ENCODE peak calls at places on chromosomes 1 and 21, in four cellular contexts. One of them, this sample, is unnamed.

GRCh38 chr1:55310517-55310927 is 95.4 kb upstream of the USP24 start:
- DNase-seq in AG04450: peak
- DNase-seq in neural progenitor cell: no peak
- DNase-seq in right lobe of liver: no peak
- DNase-seq in this sample: peak

GRCh38 chr1:22490309-22490708 is 38.7 kb downstream of the ZBTB40 start:
- DNase-seq in AG04450: no peak
- DNase-seq in neural progenitor cell: peak
- DNase-seq in right lobe of liver: no peak
- DNase-seq in this sample: no peak

GRCh38 chr1:26913754-26914619 is at the start of gene NR0B2:
- DNase-seq in AG04450: no peak
- DNase-seq in neural progenitor cell: no peak
- DNase-seq in right lobe of liver: peak
- DNase-seq in this sample: no peak

GRCh38 chr1:41618871-41619270 is 134.4 kb upstream of the EDN2 start:
- DNase-seq in AG04450: no peak
- DNase-seq in neural progenitor cell: no peak
- DNase-seq in right lobe of liver: no peak
- DNase-seq in this sample: no peak

GRCh38 chr1:209715314-209715713 is 10.7 kb downstream of the HSD11B1 start:
- DNase-seq in AG04450: no peak
- DNase-seq in neural progenitor cell: no peak
- DNase-seq in right lobe of liver: no peak
- DNase-seq in this sample: no peak

GRCh38 chr1:26582836-26583460 is 53.4 kb downstream of the RPS6KA1 start:
- DNase-seq in AG04450: no peak
- DNase-seq in neural progenitor cell: no peak
- DNase-seq in right lobe of liver: no peak
- DNase-seq in this sample: peak

GRCh38 chr1:101520302-101520701 is 283.5 kb downstream of the S1PR1 start:
- DNase-seq in AG04450: no peak
- DNase-seq in neural progenitor cell: peak
- DNase-seq in right lobe of liver: no peak
- DNase-seq in this sample: peak

GRCh38 chr1:247857986-247858356 is 984 bp downstream of the TRIM58 start:
- DNase-seq in AG04450: no peak
- DNase-seq in neural progenitor cell: no peak
- DNase-seq in right lobe of liver: no peak
- DNase-seq in this sample: no peak

GRCh38 chr1:31354266-31354665 is 18.6 kb downstream of the FABP3 start:
- DNase-seq in AG04450: no peak
- DNase-seq in neural progenitor cell: no peak
- DNase-seq in right lobe of liver: no peak
- DNase-seq in this sample: peak

GRCh38 chr1:193457676-193458075 is 271.3 kb upstream of the B3GALT2 start:
- DNase-seq in AG04450: no peak
- DNase-seq in neural progenitor cell: no peak
- DNase-seq in right lobe of liver: no peak
- DNase-seq in this sample: no peak

GRCh38 chr1:236284291-236284711 is 2.5 kb upstream of the ERO1B start:
- DNase-seq in AG04450: no peak
- DNase-seq in neural progenitor cell: peak
- DNase-seq in right lobe of liver: no peak
- DNase-seq in this sample: no peak

GRCh38 chr21:21163904-21164303 is 165.7 kb downstream of the NCAM2 start:
- DNase-seq in AG04450: peak
- DNase-seq in neural progenitor cell: peak
- DNase-seq in right lobe of liver: peak
- DNase-seq in this sample: peak

GRCh38 chr1:236759252-236759859 is 35.7 kb upstream of the MTR start:
- DNase-seq in AG04450: peak
- DNase-seq in neural progenitor cell: peak
- DNase-seq in right lobe of liver: no peak
- DNase-seq in this sample: peak

GRCh38 chr1:199667079-199667478 is 360.4 kb upstream of the NR5A2 start:
- DNase-seq in AG04450: no peak
- DNase-seq in neural progenitor cell: no peak
- DNase-seq in right lobe of liver: no peak
- DNase-seq in this sample: no peak

GRCh38 chr1:63087966-63088365 is 234.4 kb upstream of the FOXD3 start:
- DNase-seq in AG04450: no peak
- DNase-seq in neural progenitor cell: peak
- DNase-seq in right lobe of liver: no peak
- DNase-seq in this sample: peak

GRCh38 chr1:8047112-8047511 is 21.0 kb upstream of the ERRFI1 start:
- DNase-seq in AG04450: no peak
- DNase-seq in neural progenitor cell: no peak
- DNase-seq in right lobe of liver: no peak
- DNase-seq in this sample: no peak

GRCh38 chr1:19644761-19645543 is 841 bp downstream of the NBL1 start:
- DNase-seq in AG04450: no peak
- DNase-seq in neural progenitor cell: peak
- DNase-seq in right lobe of liver: no peak
- DNase-seq in this sample: no peak

GRCh38 chr1:157154291-157154690 is 16.1 kb upstream of the ETV3 start:
- DNase-seq in AG04450: no peak
- DNase-seq in neural progenitor cell: no peak
- DNase-seq in right lobe of liver: no peak
- DNase-seq in this sample: no peak

GRCh38 chr1:224175615-224176014 is 7.4 kb upstream of the DEGS1 start:
- DNase-seq in AG04450: no peak
- DNase-seq in neural progenitor cell: peak
- DNase-seq in right lobe of liver: no peak
- DNase-seq in this sample: peak

GRCh38 chr1:151371744-151372410 is 628 bp downstream of the SELENBP1 start:
- DNase-seq in AG04450: no peak
- DNase-seq in neural progenitor cell: no peak
- DNase-seq in right lobe of liver: peak
- DNase-seq in this sample: no peak

GRCh38 chr1:79355073-79355472 is 348.5 kb upstream of the ADGRL4 start:
- DNase-seq in AG04450: peak
- DNase-seq in neural progenitor cell: no peak
- DNase-seq in right lobe of liver: no peak
- DNase-seq in this sample: peak

GRCh38 chr21:46080171-46081021 is 17.5 kb upstream of the COL6A2 start:
- DNase-seq in AG04450: no peak
- DNase-seq in neural progenitor cell: no peak
- DNase-seq in right lobe of liver: peak
- DNase-seq in this sample: no peak

GRCh38 chr1:36966242-36966641 is 68.1 kb downstream of the GRIK3 start:
- DNase-seq in AG04450: no peak
- DNase-seq in neural progenitor cell: peak
- DNase-seq in right lobe of liver: no peak
- DNase-seq in this sample: peak

GRCh38 chr1:199287632-199288031 is 648.8 kb downstream of the PTPRC start:
- DNase-seq in AG04450: no peak
- DNase-seq in neural progenitor cell: no peak
- DNase-seq in right lobe of liver: no peak
- DNase-seq in this sample: peak

GRCh38 chr1:58652351-58653184 is 47.3 kb downstream of the MYSM1 start:
- DNase-seq in AG04450: peak
- DNase-seq in neural progenitor cell: peak
- DNase-seq in right lobe of liver: no peak
- DNase-seq in this sample: peak

GRCh38 chr1:79437540-79437939 is 431.0 kb upstream of the ADGRL4 start:
- DNase-seq in AG04450: no peak
- DNase-seq in neural progenitor cell: no peak
- DNase-seq in right lobe of liver: no peak
- DNase-seq in this sample: no peak

GRCh38 chr21:38807481-38807880 is 1.8 kb downstream of the ETS2 start:
- DNase-seq in AG04450: no peak
- DNase-seq in neural progenitor cell: peak
- DNase-seq in right lobe of liver: no peak
- DNase-seq in this sample: no peak
- H3K27ac ChIP-seq in AG04450: no peak
- H3K27ac ChIP-seq in neural progenitor cell: peak
- H3K27ac ChIP-seq in right lobe of liver: peak
- H3K27ac ChIP-seq in this sample: no peak

DNA sequence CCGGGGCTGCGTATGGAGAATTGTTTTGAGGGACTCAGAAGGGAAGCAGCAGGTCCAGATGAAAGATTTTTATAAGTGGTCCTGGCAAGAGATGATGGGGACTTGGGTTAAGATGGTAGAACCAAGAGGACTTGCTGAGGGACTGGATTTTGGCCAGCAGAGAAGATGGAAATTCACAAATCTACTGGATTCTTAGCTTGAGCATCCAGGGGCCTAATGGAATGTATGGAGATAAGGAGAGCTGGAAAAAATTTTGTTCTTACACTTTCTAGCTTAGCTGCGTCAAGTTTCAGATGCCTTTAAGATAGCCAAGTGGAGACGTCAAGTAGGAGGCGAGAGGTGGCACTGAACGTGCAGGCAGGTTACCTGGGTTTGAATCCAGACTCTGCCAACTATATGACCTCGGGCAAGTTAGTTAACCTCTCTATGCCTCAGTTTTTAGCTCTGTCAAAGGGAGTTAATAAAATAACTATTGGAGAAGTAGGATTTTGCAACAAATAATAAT is 3.4 kb upstream of the RBP7 start:
- DNase-seq in AG04450: no peak
- DNase-seq in neural progenitor cell: no peak
- DNase-seq in right lobe of liver: no peak
- DNase-seq in this sample: no peak
- TF ChIP-seq CTCF in AG04450: no peak
- TF ChIP-seq CTCF in neural progenitor cell: no peak
- TF ChIP-seq CTCF in right lobe of liver: no peak
- TF ChIP-seq CTCF in this sample: no peak

DNA sequence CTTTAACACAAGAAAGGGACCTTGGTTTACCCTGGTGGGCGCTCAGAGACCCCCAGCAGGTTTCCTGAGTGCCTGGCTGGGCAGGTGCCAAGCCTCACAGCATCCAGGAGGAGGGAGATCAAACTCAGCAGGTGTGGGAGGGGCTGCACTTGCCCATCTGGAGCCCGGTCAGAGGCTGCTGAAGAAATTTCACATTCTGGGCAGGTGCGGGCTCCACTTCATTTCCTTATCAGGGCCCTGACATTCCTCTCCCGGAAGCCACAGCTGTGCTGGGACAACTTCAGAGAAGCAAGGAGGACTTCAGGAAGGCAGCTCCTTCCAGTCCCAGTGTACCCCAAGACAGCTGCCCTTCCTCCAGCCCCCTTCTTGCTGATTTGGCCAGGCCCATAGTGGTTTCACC is 82.9 kb downstream of the ITPKB start:
- DNase-seq in AG04450: no peak
- DNase-seq in neural progenitor cell: no peak
- DNase-seq in right lobe of liver: no peak
- DNase-seq in this sample: no peak
- H3K27ac ChIP-seq in AG04450: no peak
- H3K27ac ChIP-seq in neural progenitor cell: no peak
- H3K27ac ChIP-seq in right lobe of liver: no peak
- H3K27ac ChIP-seq in this sample: no peak

DNA sequence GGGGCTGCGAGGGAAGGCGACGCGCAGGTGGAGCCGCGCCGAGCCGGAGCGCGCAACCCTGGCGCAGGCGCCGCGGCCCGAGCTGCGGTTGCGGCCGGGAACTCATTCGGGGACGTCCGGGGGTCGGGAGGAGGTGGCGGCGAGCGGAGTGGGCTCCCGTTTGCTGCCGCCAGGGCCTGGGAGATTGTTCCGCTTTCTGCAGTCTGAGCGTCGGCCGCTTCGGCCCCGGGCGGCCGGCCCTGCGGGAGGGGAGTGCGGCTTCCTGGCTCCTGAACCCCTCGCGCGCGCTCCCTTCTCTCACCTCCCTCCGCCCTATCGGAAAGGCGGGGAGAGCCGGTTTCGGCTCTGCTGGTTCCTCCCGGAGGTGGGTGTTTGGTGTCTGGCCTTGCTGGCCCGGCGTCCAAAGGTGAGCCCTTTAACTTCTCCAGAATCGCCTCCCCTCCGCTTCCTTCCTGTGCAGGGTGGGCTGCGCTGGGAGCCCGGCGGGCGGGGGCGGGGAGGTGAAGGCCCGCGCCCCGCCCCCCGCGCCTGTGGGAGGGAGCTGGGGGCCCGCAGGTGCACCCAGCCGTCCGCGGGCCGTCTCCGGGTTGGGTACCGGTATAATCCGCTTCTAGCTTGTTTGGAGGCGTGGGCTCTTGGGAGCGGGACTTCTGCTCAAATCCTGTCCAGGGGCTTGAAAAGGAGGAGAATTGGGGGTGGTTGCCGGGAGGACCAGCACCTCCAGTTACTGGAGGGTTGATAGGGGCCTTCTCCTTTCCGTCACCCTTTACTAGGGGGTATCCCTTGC is 683 bp downstream of the LRRC8D start:
- DNase-seq in AG04450: no peak
- DNase-seq in neural progenitor cell: peak
- DNase-seq in right lobe of liver: peak
- DNase-seq in this sample: no peak
- TF ChIP-seq CTCF in AG04450: no peak
- TF ChIP-seq CTCF in neural progenitor cell: peak
- TF ChIP-seq CTCF in right lobe of liver: no peak
- TF ChIP-seq CTCF in this sample: no peak

This sample was measured in brain microvascular endothelial cell.